ENCODE peak calls at places on chromosome 20, in seven cellular contexts. One of them, this sample, is unnamed.

GRCh38 chr20:36311854-36312723 is 6.0 kb downstream of the DLGAP4 start:
- DNase-seq in brain microvascular endothelial cell: no peak
- DNase-seq in IMR-90: no peak
- DNase-seq in NCI-H1436: no peak
- DNase-seq in B cell: no peak
- DNase-seq in C1 segment of cervical spinal cord: no peak
- DNase-seq in fibroblast of lung: no peak
- DNase-seq in this sample: no peak

GRCh38 chr20:5835870-5836269 is 85.7 kb downstream of the SHLD1 start:
- DNase-seq in IMR-90: peak
- DNase-seq in brain microvascular endothelial cell: no peak
- DNase-seq in C1 segment of cervical spinal cord: no peak
- DNase-seq in B cell: no peak
- DNase-seq in fibroblast of lung: peak
- DNase-seq in NCI-H1436: no peak
- DNase-seq in this sample: peak

GRCh38 chr20:62069741-62070216 is 4.1 kb upstream of the TAF4 start:
- DNase-seq in brain microvascular endothelial cell: peak
- DNase-seq in IMR-90: peak
- DNase-seq in B cell: no peak
- DNase-seq in C1 segment of cervical spinal cord: no peak
- DNase-seq in fibroblast of lung: peak
- DNase-seq in NCI-H1436: no peak
- DNase-seq in this sample: no peak

GRCh38 chr20:35952480-35953410 is 1.6 kb downstream of the SCAND1 start:
- DNase-seq in brain microvascular endothelial cell: peak
- DNase-seq in NCI-H1436: no peak
- DNase-seq in C1 segment of cervical spinal cord: no peak
- DNase-seq in B cell: no peak
- DNase-seq in IMR-90: peak
- DNase-seq in fibroblast of lung: peak
- DNase-seq in this sample: peak

GRCh38 chr20:49412254-49412653 is 70.2 kb downstream of the KCNB1 start:
- DNase-seq in B cell: no peak
- DNase-seq in NCI-H1436: no peak
- DNase-seq in brain microvascular endothelial cell: no peak
- DNase-seq in C1 segment of cervical spinal cord: no peak
- DNase-seq in IMR-90: no peak
- DNase-seq in fibroblast of lung: no peak
- DNase-seq in this sample: no peak

GRCh38 chr20:2402271-2402980 is 21.7 kb downstream of the TGM6 start:
- DNase-seq in fibroblast of lung: peak
- DNase-seq in brain microvascular endothelial cell: peak
- DNase-seq in B cell: no peak
- DNase-seq in C1 segment of cervical spinal cord: no peak
- DNase-seq in IMR-90: peak
- DNase-seq in NCI-H1436: no peak
- DNase-seq in this sample: no peak

GRCh38 chr20:56827763-56828162 is 198.7 kb downstream of the TFAP2C start:
- DNase-seq in NCI-H1436: no peak
- DNase-seq in B cell: no peak
- DNase-seq in brain microvascular endothelial cell: no peak
- DNase-seq in IMR-90: no peak
- DNase-seq in C1 segment of cervical spinal cord: no peak
- DNase-seq in fibroblast of lung: no peak
- DNase-seq in this sample: no peak

GRCh38 chr20:41135187-41135887 is 2.0 kb upstream of the PLCG1 start:
- DNase-seq in fibroblast of lung: no peak
- DNase-seq in IMR-90: peak
- DNase-seq in B cell: peak
- DNase-seq in NCI-H1436: peak
- DNase-seq in C1 segment of cervical spinal cord: peak
- DNase-seq in brain microvascular endothelial cell: no peak
- DNase-seq in this sample: no peak

GRCh38 chr20:62367136-62367482 is at the start of gene LAMA5:
- DNase-seq in IMR-90: no peak
- DNase-seq in brain microvascular endothelial cell: no peak
- DNase-seq in NCI-H1436: no peak
- DNase-seq in C1 segment of cervical spinal cord: peak
- DNase-seq in B cell: no peak
- DNase-seq in fibroblast of lung: no peak
- DNase-seq in this sample: no peak

GRCh38 chr20:50543326-50543725 is 33.1 kb downstream of the PTPN1 start:
- DNase-seq in brain microvascular endothelial cell: no peak
- DNase-seq in NCI-H1436: no peak
- DNase-seq in IMR-90: no peak
- DNase-seq in C1 segment of cervical spinal cord: no peak
- DNase-seq in B cell: no peak
- DNase-seq in fibroblast of lung: no peak
- DNase-seq in this sample: no peak

GRCh38 chr20:47998736-47999135 is 213.5 kb upstream of the SULF2 start:
- DNase-seq in fibroblast of lung: no peak
- DNase-seq in IMR-90: no peak
- DNase-seq in C1 segment of cervical spinal cord: no peak
- DNase-seq in B cell: no peak
- DNase-seq in NCI-H1436: no peak
- DNase-seq in brain microvascular endothelial cell: no peak
- DNase-seq in this sample: no peak

GRCh38 chr20:21808863-21809664 is 103.6 kb downstream of the PAX1 start:
- DNase-seq in IMR-90: no peak
- DNase-seq in C1 segment of cervical spinal cord: peak
- DNase-seq in brain microvascular endothelial cell: no peak
- DNase-seq in fibroblast of lung: no peak
- DNase-seq in B cell: no peak
- DNase-seq in NCI-H1436: no peak
- DNase-seq in this sample: no peak

GRCh38 chr20:12287575-12287974 is 369.9 kb downstream of the BTBD3 start:
- DNase-seq in IMR-90: no peak
- DNase-seq in NCI-H1436: no peak
- DNase-seq in brain microvascular endothelial cell: no peak
- DNase-seq in C1 segment of cervical spinal cord: no peak
- DNase-seq in fibroblast of lung: no peak
- DNase-seq in B cell: no peak
- DNase-seq in this sample: no peak

GRCh38 chr20:59736366-59736765 is 132.0 kb downstream of the PHACTR3 start:
- DNase-seq in NCI-H1436: no peak
- DNase-seq in C1 segment of cervical spinal cord: no peak
- DNase-seq in B cell: no peak
- DNase-seq in IMR-90: no peak
- DNase-seq in brain microvascular endothelial cell: no peak
- DNase-seq in fibroblast of lung: no peak
- DNase-seq in this sample: no peak

GRCh38 chr20:8853805-8854338 is 215.0 kb upstream of the PLCB4 start:
- DNase-seq in fibroblast of lung: peak
- DNase-seq in C1 segment of cervical spinal cord: peak
- DNase-seq in brain microvascular endothelial cell: peak
- DNase-seq in NCI-H1436: peak
- DNase-seq in B cell: no peak
- DNase-seq in IMR-90: peak
- DNase-seq in this sample: peak

GRCh38 chr20:63330940-63331339 is 30.2 kb downstream of the CHRNA4 start:
- DNase-seq in B cell: no peak
- DNase-seq in brain microvascular endothelial cell: no peak
- DNase-seq in IMR-90: no peak
- DNase-seq in NCI-H1436: no peak
- DNase-seq in C1 segment of cervical spinal cord: no peak
- DNase-seq in fibroblast of lung: no peak
- DNase-seq in this sample: no peak

GRCh38 chr20:57087705-57088104 is 178.7 kb downstream of the BMP7 start:
- DNase-seq in fibroblast of lung: no peak
- DNase-seq in C1 segment of cervical spinal cord: no peak
- DNase-seq in IMR-90: no peak
- DNase-seq in B cell: no peak
- DNase-seq in NCI-H1436: no peak
- DNase-seq in brain microvascular endothelial cell: no peak
- DNase-seq in this sample: no peak

GRCh38 chr20:62448788-62449187 is 21.4 kb upstream of the RBBP8NL start:
- DNase-seq in C1 segment of cervical spinal cord: no peak
- DNase-seq in B cell: no peak
- DNase-seq in IMR-90: no peak
- DNase-seq in NCI-H1436: no peak
- DNase-seq in brain microvascular endothelial cell: no peak
- DNase-seq in fibroblast of lung: no peak
- DNase-seq in this sample: no peak

GRCh38 chr20:60381643-60382400 is 423.6 kb downstream of the CDH26 start:
- DNase-seq in brain microvascular endothelial cell: peak
- DNase-seq in fibroblast of lung: peak
- DNase-seq in C1 segment of cervical spinal cord: no peak
- DNase-seq in IMR-90: no peak
- DNase-seq in B cell: no peak
- DNase-seq in NCI-H1436: no peak
- DNase-seq in this sample: peak

GRCh38 chr20:50831605-50832004 is 36.7 kb downstream of the BCAS4 start:
- DNase-seq in B cell: no peak
- DNase-seq in C1 segment of cervical spinal cord: no peak
- DNase-seq in IMR-90: no peak
- DNase-seq in brain microvascular endothelial cell: no peak
- DNase-seq in NCI-H1436: no peak
- DNase-seq in fibroblast of lung: no peak
- DNase-seq in this sample: no peak

GRCh38 chr20:59945731-59946130 is 5.5 kb downstream of the FAM217B start:
- DNase-seq in B cell: no peak
- DNase-seq in IMR-90: no peak
- DNase-seq in brain microvascular endothelial cell: no peak
- DNase-seq in NCI-H1436: no peak
- DNase-seq in C1 segment of cervical spinal cord: no peak
- DNase-seq in fibroblast of lung: no peak
- DNase-seq in this sample: no peak

GRCh38 chr20:35562541-35563110 is 20.7 kb downstream of the ERGIC3 start:
- DNase-seq in B cell: no peak
- DNase-seq in brain microvascular endothelial cell: no peak
- DNase-seq in IMR-90: no peak
- DNase-seq in C1 segment of cervical spinal cord: no peak
- DNase-seq in NCI-H1436: no peak
- DNase-seq in fibroblast of lung: no peak
- DNase-seq in this sample: no peak

GRCh38 chr20:1130849-1131248 is 12.4 kb downstream of the PSMF1 start:
- DNase-seq in fibroblast of lung: no peak
- DNase-seq in C1 segment of cervical spinal cord: peak
- DNase-seq in B cell: peak
- DNase-seq in IMR-90: no peak
- DNase-seq in NCI-H1436: no peak
- DNase-seq in brain microvascular endothelial cell: no peak
- DNase-seq in this sample: no peak

GRCh38 chr20:62595491-62595890 is 46.8 kb upstream of the SLCO4A1 start:
- DNase-seq in NCI-H1436: no peak
- DNase-seq in C1 segment of cervical spinal cord: no peak
- DNase-seq in brain microvascular endothelial cell: peak
- DNase-seq in fibroblast of lung: peak
- DNase-seq in IMR-90: peak
- DNase-seq in B cell: no peak
- DNase-seq in this sample: no peak

GRCh38 chr20:2767768-2768631 is 32.4 kb downstream of the CPXM1 start:
- DNase-seq in C1 segment of cervical spinal cord: no peak
- DNase-seq in fibroblast of lung: peak
- DNase-seq in B cell: no peak
- DNase-seq in brain microvascular endothelial cell: no peak
- DNase-seq in IMR-90: peak
- DNase-seq in NCI-H1436: no peak
- DNase-seq in this sample: no peak

GRCh38 chr20:19129306-19129705 is 83.1 kb upstream of the SLC24A3 start:
- DNase-seq in IMR-90: no peak
- DNase-seq in NCI-H1436: no peak
- DNase-seq in B cell: no peak
- DNase-seq in C1 segment of cervical spinal cord: no peak
- DNase-seq in fibroblast of lung: no peak
- DNase-seq in brain microvascular endothelial cell: no peak
- DNase-seq in this sample: no peak

GRCh38 chr20:23331951-23332350 is 18.6 kb upstream of the NXT1 start:
- DNase-seq in B cell: no peak
- DNase-seq in C1 segment of cervical spinal cord: no peak
- DNase-seq in brain microvascular endothelial cell: peak
- DNase-seq in IMR-90: no peak
- DNase-seq in fibroblast of lung: no peak
- DNase-seq in NCI-H1436: no peak
- DNase-seq in this sample: no peak

GRCh38 chr20:14568225-14568624 is 230.8 kb upstream of the FLRT3 start:
- DNase-seq in brain microvascular endothelial cell: no peak
- DNase-seq in B cell: no peak
- DNase-seq in fibroblast of lung: no peak
- DNase-seq in IMR-90: no peak
- DNase-seq in NCI-H1436: no peak
- DNase-seq in C1 segment of cervical spinal cord: no peak
- DNase-seq in this sample: no peak

GRCh38 chr20:10739575-10739974 is 65.8 kb upstream of the JAG1 start:
- DNase-seq in NCI-H1436: no peak
- DNase-seq in B cell: no peak
- DNase-seq in C1 segment of cervical spinal cord: no peak
- DNase-seq in brain microvascular endothelial cell: no peak
- DNase-seq in IMR-90: no peak
- DNase-seq in fibroblast of lung: peak
- DNase-seq in this sample: no peak

GRCh38 chr20:1376453-1377270 is 16.2 kb downstream of the FKBP1A start:
- DNase-seq in NCI-H1436: no peak
- DNase-seq in C1 segment of cervical spinal cord: no peak
- DNase-seq in IMR-90: no peak
- DNase-seq in brain microvascular endothelial cell: no peak
- DNase-seq in fibroblast of lung: no peak
- DNase-seq in B cell: no peak
- DNase-seq in this sample: no peak

GRCh38 chr20:63873477-63873971 is 8.5 kb downstream of the TPD52L2 start:
- DNase-seq in brain microvascular endothelial cell: peak
- DNase-seq in B cell: no peak
- DNase-seq in fibroblast of lung: peak
- DNase-seq in C1 segment of cervical spinal cord: no peak
- DNase-seq in IMR-90: peak
- DNase-seq in NCI-H1436: no peak
- DNase-seq in this sample: peak

GRCh38 chr20:54107600-54108393 is 37.4 kb upstream of the BCAS1 start:
- DNase-seq in B cell: no peak
- DNase-seq in IMR-90: no peak
- DNase-seq in C1 segment of cervical spinal cord: no peak
- DNase-seq in brain microvascular endothelial cell: no peak
- DNase-seq in NCI-H1436: no peak
- DNase-seq in fibroblast of lung: no peak
- DNase-seq in this sample: no peak

GRCh38 chr20:44516491-44516890 is 5.4 kb downstream of the SERINC3 start:
- DNase-seq in IMR-90: no peak
- DNase-seq in NCI-H1436: no peak
- DNase-seq in C1 segment of cervical spinal cord: no peak
- DNase-seq in fibroblast of lung: no peak
- DNase-seq in B cell: no peak
- DNase-seq in brain microvascular endothelial cell: no peak
- DNase-seq in this sample: no peak

GRCh38 chr20:49261173-49261572 is 16.7 kb downstream of the ZNFX1 start:
- DNase-seq in brain microvascular endothelial cell: no peak
- DNase-seq in IMR-90: no peak
- DNase-seq in NCI-H1436: no peak
- DNase-seq in C1 segment of cervical spinal cord: no peak
- DNase-seq in fibroblast of lung: no peak
- DNase-seq in B cell: no peak
- DNase-seq in this sample: no peak

GRCh38 chr20:33438481-33438880 is 5.1 kb downstream of the SNTA1 start:
- DNase-seq in fibroblast of lung: no peak
- DNase-seq in B cell: no peak
- DNase-seq in NCI-H1436: no peak
- DNase-seq in C1 segment of cervical spinal cord: no peak
- DNase-seq in IMR-90: no peak
- DNase-seq in brain microvascular endothelial cell: no peak
- DNase-seq in this sample: no peak

GRCh38 chr20:20744170-20744725 is 31.8 kb upstream of the RALGAPA2 start:
- DNase-seq in NCI-H1436: no peak
- DNase-seq in IMR-90: no peak
- DNase-seq in fibroblast of lung: no peak
- DNase-seq in B cell: no peak
- DNase-seq in C1 segment of cervical spinal cord: no peak
- DNase-seq in brain microvascular endothelial cell: no peak
- DNase-seq in this sample: no peak

GRCh38 chr20:4607287-4607713 is 114.4 kb upstream of the PRND start:
- DNase-seq in C1 segment of cervical spinal cord: peak
- DNase-seq in fibroblast of lung: peak
- DNase-seq in brain microvascular endothelial cell: peak
- DNase-seq in NCI-H1436: peak
- DNase-seq in IMR-90: peak
- DNase-seq in B cell: peak
- DNase-seq in this sample: no peak